ENCODE peak calls at places on chromosomes 13 and 19, in five cellular contexts. One of them, this sample, is unnamed.

GRCh38 chr13:46666727-46667456 is 113.9 kb downstream of the LRCH1 start:
- DNase-seq in tibial nerve: no peak
- DNase-seq in H7: peak
- DNase-seq in HFF-Myc: no peak
- DNase-seq in GM06990: no peak
- DNase-seq in this sample: no peak

GRCh38 chr19:55537741-55538111 is 793 bp upstream of the SBK2 start:
- DNase-seq in tibial nerve: no peak
- DNase-seq in H7: peak
- DNase-seq in HFF-Myc: no peak
- DNase-seq in GM06990: no peak
- DNase-seq in this sample: no peak

GRCh38 chr13:78401833-78402232 is 201.5 kb downstream of the POU4F1 start:
- DNase-seq in tibial nerve: no peak
- DNase-seq in H7: no peak
- DNase-seq in HFF-Myc: no peak
- DNase-seq in GM06990: no peak
- DNase-seq in this sample: no peak

GRCh38 chr13:39321578-39321977 is 281.4 kb downstream of the LHFPL6 start:
- DNase-seq in tibial nerve: no peak
- DNase-seq in H7: no peak
- DNase-seq in HFF-Myc: no peak
- DNase-seq in GM06990: no peak
- DNase-seq in this sample: no peak

GRCh38 chr19:10011974-10012373 is 1.3 kb upstream of the RDH8 start:
- DNase-seq in tibial nerve: no peak
- DNase-seq in H7: peak
- DNase-seq in HFF-Myc: no peak
- DNase-seq in GM06990: no peak
- DNase-seq in this sample: no peak

GRCh38 chr19:48963371-48964204 is 1.5 kb upstream of the FTL start:
- DNase-seq in tibial nerve: peak
- DNase-seq in H7: peak
- DNase-seq in HFF-Myc: no peak
- DNase-seq in GM06990: peak
- DNase-seq in this sample: no peak

GRCh38 chr13:112845511-112846144 is 123.4 kb upstream of the MCF2L start:
- DNase-seq in tibial nerve: no peak
- DNase-seq in H7: no peak
- DNase-seq in HFF-Myc: no peak
- DNase-seq in GM06990: no peak
- DNase-seq in this sample: no peak

GRCh38 chr13:28545583-28546333 is 50.8 kb upstream of the FLT1 start:
- DNase-seq in tibial nerve: no peak
- DNase-seq in H7: no peak
- DNase-seq in HFF-Myc: no peak
- DNase-seq in GM06990: no peak
- DNase-seq in this sample: no peak

GRCh38 chr13:19957320-19958118 is 1.0 kb upstream of the ZMYM2 start:
- DNase-seq in tibial nerve: peak
- DNase-seq in H7: peak
- DNase-seq in HFF-Myc: peak
- DNase-seq in GM06990: peak
- DNase-seq in this sample: peak

GRCh38 chr19:36962346-36962745 is 46.2 kb downstream of the ZNF568 start:
- DNase-seq in tibial nerve: no peak
- DNase-seq in H7: no peak
- DNase-seq in HFF-Myc: no peak
- DNase-seq in GM06990: no peak
- DNase-seq in this sample: no peak

GRCh38 chr13:26561636-26562537 is 4.4 kb downstream of the WASF3 start:
- DNase-seq in tibial nerve: no peak
- DNase-seq in H7: peak
- DNase-seq in HFF-Myc: no peak
- DNase-seq in GM06990: no peak
- DNase-seq in this sample: no peak

DNA sequence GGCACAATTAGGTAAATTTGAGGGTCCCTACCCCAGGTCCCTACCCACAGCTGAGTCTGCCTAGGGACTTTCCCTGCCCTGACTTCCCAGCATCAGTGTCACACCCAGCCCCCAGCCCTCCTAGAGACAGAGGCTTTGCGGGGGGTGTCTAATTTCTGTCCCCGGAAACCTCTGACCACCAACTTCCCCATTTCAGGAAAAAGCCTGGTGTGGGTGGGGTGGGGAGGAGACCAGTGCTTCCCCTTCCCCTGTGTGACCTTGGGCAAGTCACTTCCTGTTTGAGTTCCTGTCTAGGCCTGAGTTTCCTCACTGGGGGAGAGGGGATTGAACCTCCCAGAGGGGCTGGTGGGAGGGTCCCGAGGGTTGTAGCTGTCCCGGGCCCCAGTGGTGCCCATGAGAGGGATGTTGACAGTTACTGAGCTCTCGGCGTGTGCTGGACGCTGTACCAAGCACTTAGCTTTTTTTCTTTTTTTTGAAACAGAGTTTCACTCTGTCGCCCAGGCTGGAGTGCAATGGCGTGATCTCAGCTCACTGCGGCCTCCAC is 7.9 kb downstream of the VASP start:
- DNase-seq in tibial nerve: no peak
- DNase-seq in H7: peak
- DNase-seq in HFF-Myc: no peak
- DNase-seq in GM06990: peak
- DNase-seq in this sample: peak
- H3K4me3 ChIP-seq in tibial nerve: no peak
- H3K4me3 ChIP-seq in H7: no peak
- H3K4me3 ChIP-seq in HFF-Myc: no peak
- H3K4me3 ChIP-seq in GM06990: no peak
- H3K4me3 ChIP-seq in this sample: no peak

GRCh38 chr19:4794971-4795370 is 3.4 kb downstream of the FEM1A start:
- DNase-seq in tibial nerve: no peak
- DNase-seq in H7: peak
- DNase-seq in HFF-Myc: no peak
- DNase-seq in GM06990: no peak
- DNase-seq in this sample: no peak
- H3K4me3 ChIP-seq in tibial nerve: no peak
- H3K4me3 ChIP-seq in H7: no peak
- H3K4me3 ChIP-seq in HFF-Myc: peak
- H3K4me3 ChIP-seq in GM06990: no peak
- H3K4me3 ChIP-seq in this sample: no peak

GRCh38 chr13:87124785-87125074 is 546.4 kb upstream of the SLITRK5 start:
- DNase-seq in tibial nerve: no peak
- DNase-seq in H7: no peak
- DNase-seq in HFF-Myc: no peak
- DNase-seq in GM06990: no peak
- DNase-seq in this sample: no peak
- H3K4me3 ChIP-seq in tibial nerve: no peak
- H3K4me3 ChIP-seq in H7: no peak
- H3K4me3 ChIP-seq in HFF-Myc: no peak
- H3K4me3 ChIP-seq in GM06990: no peak
- H3K4me3 ChIP-seq in this sample: no peak

GRCh38 chr13:44508562-44509062 is 67.5 kb downstream of the TSC22D1 start:
- DNase-seq in tibial nerve: no peak
- DNase-seq in H7: peak
- DNase-seq in HFF-Myc: no peak
- DNase-seq in GM06990: no peak
- DNase-seq in this sample: no peak

GRCh38 chr13:44506719-44507118 is 69.4 kb downstream of the TSC22D1 start:
- DNase-seq in tibial nerve: no peak
- DNase-seq in H7: no peak
- DNase-seq in HFF-Myc: no peak
- DNase-seq in GM06990: no peak
- DNase-seq in this sample: no peak

GRCh38 chr13:44504146-44504545 is 72.0 kb downstream of the TSC22D1 start:
- DNase-seq in tibial nerve: no peak
- DNase-seq in H7: no peak
- DNase-seq in HFF-Myc: no peak
- DNase-seq in GM06990: no peak
- DNase-seq in this sample: no peak

GRCh38 chr13:44506251-44506650 is 69.9 kb downstream of the TSC22D1 start:
- DNase-seq in tibial nerve: no peak
- DNase-seq in H7: no peak
- DNase-seq in HFF-Myc: no peak
- DNase-seq in GM06990: no peak
- DNase-seq in this sample: no peak

GRCh38 chr13:44507639-44508038 is 68.5 kb downstream of the TSC22D1 start:
- DNase-seq in tibial nerve: no peak
- DNase-seq in H7: peak
- DNase-seq in HFF-Myc: no peak
- DNase-seq in GM06990: no peak
- DNase-seq in this sample: no peak
- H3K4me3 ChIP-seq in tibial nerve: no peak
- H3K4me3 ChIP-seq in H7: no peak
- H3K4me3 ChIP-seq in HFF-Myc: no peak
- H3K4me3 ChIP-seq in GM06990: no peak
- H3K4me3 ChIP-seq in this sample: no peak

GRCh38 chr19:19203012-19203856 is at the start of gene NR2C2AP:
- DNase-seq in tibial nerve: peak
- DNase-seq in H7: peak
- DNase-seq in HFF-Myc: peak
- DNase-seq in GM06990: peak
- DNase-seq in this sample: peak

GRCh38 chr19:19205416-19206410 is 2.5 kb upstream of the NR2C2AP start:
- DNase-seq in tibial nerve: no peak
- DNase-seq in H7: no peak
- DNase-seq in HFF-Myc: no peak
- DNase-seq in GM06990: no peak
- DNase-seq in this sample: no peak

GRCh38 chr19:19204181-19204580 is 967 bp upstream of the NR2C2AP start:
- DNase-seq in tibial nerve: no peak
- DNase-seq in H7: peak
- DNase-seq in HFF-Myc: no peak
- DNase-seq in GM06990: no peak
- DNase-seq in this sample: no peak

GRCh38 chr19:19202707-19203011 is 555 bp downstream of the NR2C2AP start:
- DNase-seq in tibial nerve: no peak
- DNase-seq in H7: peak
- DNase-seq in HFF-Myc: no peak
- DNase-seq in GM06990: no peak
- DNase-seq in this sample: no peak

GRCh38 chr19:19201697-19202630 is 1.2 kb downstream of the NR2C2AP start:
- DNase-seq in tibial nerve: no peak
- DNase-seq in H7: peak
- DNase-seq in HFF-Myc: no peak
- DNase-seq in GM06990: no peak
- DNase-seq in this sample: no peak
- H3K4me3 ChIP-seq in tibial nerve: peak
- H3K4me3 ChIP-seq in H7: peak
- H3K4me3 ChIP-seq in HFF-Myc: peak
- H3K4me3 ChIP-seq in GM06990: peak
- H3K4me3 ChIP-seq in this sample: peak

DNA sequence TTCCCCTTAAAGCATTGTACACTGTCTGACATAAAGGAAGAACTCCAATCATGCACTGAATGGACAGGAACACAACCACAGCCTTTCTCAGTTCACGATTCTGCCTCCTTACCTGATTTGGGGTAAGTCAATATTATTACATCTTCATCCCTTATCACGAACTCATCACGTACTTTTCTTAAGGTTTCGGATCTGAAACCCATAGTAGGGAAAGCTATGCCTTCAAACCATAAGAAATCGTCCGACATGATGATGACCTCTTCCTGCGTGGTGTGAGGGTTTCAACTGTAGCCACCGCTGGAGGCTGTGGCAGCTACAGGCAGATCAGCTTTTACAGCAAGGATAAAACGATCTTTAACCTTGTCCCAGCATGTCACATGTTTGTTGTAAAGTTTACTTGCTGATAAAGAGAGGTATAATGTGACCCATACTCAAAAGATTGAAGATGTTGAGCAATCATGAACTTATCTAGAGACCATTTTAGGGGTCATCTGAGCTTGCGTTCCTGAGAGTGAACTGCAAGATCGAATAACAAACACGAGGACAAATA is at the start of gene SULT2A1:
- DNase-seq in tibial nerve: no peak
- DNase-seq in H7: no peak
- DNase-seq in HFF-Myc: no peak
- DNase-seq in GM06990: no peak
- DNase-seq in this sample: no peak
- H3K4me3 ChIP-seq in tibial nerve: no peak
- H3K4me3 ChIP-seq in H7: no peak
- H3K4me3 ChIP-seq in HFF-Myc: no peak
- H3K4me3 ChIP-seq in GM06990: no peak
- H3K4me3 ChIP-seq in this sample: no peak

DNA sequence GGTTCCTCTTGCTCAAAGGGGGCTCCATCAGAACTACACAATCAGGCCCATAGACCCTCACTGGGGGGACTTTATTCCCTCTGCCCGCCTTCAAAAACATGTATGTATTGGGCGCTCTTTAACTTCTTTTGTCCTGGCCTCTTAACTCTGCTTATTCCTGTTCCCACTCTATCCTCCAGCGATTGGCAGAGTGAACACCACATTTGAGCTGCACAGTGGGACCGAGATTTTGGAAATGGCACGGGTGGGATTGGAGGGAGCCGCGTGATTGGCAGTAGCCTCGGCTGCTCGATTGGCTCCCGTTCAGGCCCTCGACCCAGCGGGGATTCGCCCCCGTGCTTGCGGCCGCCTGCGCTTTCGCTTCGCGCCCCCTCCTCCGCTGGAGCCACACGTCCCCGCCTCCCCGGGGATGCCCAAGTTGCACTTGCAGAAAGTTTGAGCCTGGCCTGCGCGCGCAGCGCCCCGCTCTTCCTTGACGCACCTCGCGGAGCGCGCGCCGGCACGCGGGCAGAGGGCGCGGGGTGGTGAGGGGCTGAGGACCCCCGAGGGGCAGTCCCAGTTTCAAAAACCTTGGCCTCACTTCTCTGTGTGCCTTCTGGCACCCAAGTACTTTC is at the start of gene ZIC5:
- DNase-seq in tibial nerve: no peak
- DNase-seq in H7: peak
- DNase-seq in HFF-Myc: no peak
- DNase-seq in GM06990: no peak
- DNase-seq in this sample: no peak
- H3K4me3 ChIP-seq in tibial nerve: peak
- H3K4me3 ChIP-seq in H7: peak
- H3K4me3 ChIP-seq in HFF-Myc: no peak
- H3K4me3 ChIP-seq in GM06990: no peak
- H3K4me3 ChIP-seq in this sample: peak

GRCh38 chr13:81916471-81916870 is 1575.5 kb upstream of the SPRY2 start:
- DNase-seq in tibial nerve: no peak
- DNase-seq in H7: no peak
- DNase-seq in HFF-Myc: no peak
- DNase-seq in GM06990: no peak
- DNase-seq in this sample: no peak
- H3K4me3 ChIP-seq in tibial nerve: no peak
- H3K4me3 ChIP-seq in H7: no peak
- H3K4me3 ChIP-seq in HFF-Myc: no peak
- H3K4me3 ChIP-seq in GM06990: no peak
- H3K4me3 ChIP-seq in this sample: no peak

This sample was measured in GM12864.